ENCODE peak calls at places on chromosomes 1 and 21, in ten cellular contexts. B, A, H, X, D, S, Q, V, G and W are unnamed samples.

GRCh38 chr1:174877208-174877673 is 122.5 kb upstream of the CACYBP start:
- DNase-seq in S (no peak), Q (no peak), H (peak), X (no peak), A (peak), G (no peak), D (no peak), B (no peak), V (no peak), W (peak)

GRCh38 chr1:110421159-110421777 is 13.8 kb upstream of the LAMTOR5 start:
- DNase-seq in B (peak), S (peak), H (no peak), D (peak), V (no peak), Q (no peak), X (no peak), G (no peak), A (no peak), W (no peak)

GRCh38 chr1:28507646-28508434 is 2.0 kb downstream of the RCC1 start:
- DNase-seq in V (no peak), B (peak), Q (peak), D (no peak), G (no peak), H (no peak), S (peak), X (no peak), A (no peak), W (no peak)

GRCh38 chr21:36494557-36494956 is 14.6 kb upstream of the CLDN14 start:
- DNase-seq in V (no peak), Q (no peak), D (no peak), G (no peak), H (no peak), X (no peak), B (no peak), A (no peak), S (no peak), W (no peak)

GRCh38 chr1:46513536-46513935 is 23.9 kb downstream of the DMBX1 start:
- DNase-seq in S (no peak), D (no peak), X (no peak), V (no peak), H (no peak), A (no peak), B (no peak), Q (no peak), G (no peak), W (no peak)

GRCh38 chr1:230825061-230825803 is 43.1 kb downstream of the C1orf198 start:
- DNase-seq in B (peak), H (no peak), V (peak), Q (no peak), G (no peak), S (peak), X (peak), D (no peak), A (peak), W (no peak)

GRCh38 chr1:178928985-178929384 is 58.1 kb upstream of the ANGPTL1 start:
- DNase-seq in V (no peak), S (no peak), A (no peak), G (no peak), D (no peak), Q (no peak), B (no peak), H (no peak), X (no peak), W (no peak)

GRCh38 chr1:202266061-202266765 is 72.6 kb downstream of the LGR6 start:
- DNase-seq in A (no peak), Q (peak), G (no peak), D (no peak), H (no peak), X (no peak), B (no peak), V (no peak), S (no peak), W (no peak)

GRCh38 chr1:55081188-55081904 is 42.0 kb downstream of the PCSK9 start:
- DNase-seq in A (no peak), B (peak), H (no peak), X (peak), G (no peak), Q (no peak), V (no peak), S (peak), D (peak), W (no peak)

GRCh38 chr21:46081022-46081861 is 16.7 kb upstream of the COL6A2 start:
- DNase-seq in B (peak), V (no peak), Q (peak), H (no peak), S (no peak), X (no peak), G (no peak), D (no peak), A (no peak), W (no peak)

GRCh38 chr1:11841245-11842153 is 6.1 kb downstream of the NPPA start:
- DNase-seq in H (no peak), B (no peak), Q (no peak), D (no peak), S (no peak), A (no peak), V (no peak), X (no peak), G (no peak), W (no peak)

GRCh38 chr1:80066060-80066459 is 1059.5 kb upstream of the ADGRL4 start:
- DNase-seq in Q (no peak), G (no peak), A (no peak), H (no peak), X (no peak), B (no peak), V (no peak), S (no peak), D (no peak), W (no peak)

GRCh38 chr1:221274373-221274772 is 395.1 kb downstream of the HLX start:
- DNase-seq in A (no peak), G (no peak), Q (no peak), D (no peak), V (no peak), S (no peak), H (peak), X (no peak), B (no peak), W (no peak)

GRCh38 chr1:31587720-31588423 is 11.6 kb downstream of the TINAGL1 start:
- DNase-seq in B (no peak), D (no peak), Q (peak), X (no peak), H (peak), S (no peak), G (no peak), A (peak), V (no peak), W (no peak)

GRCh38 chr1:22913421-22913820 is 59.2 kb downstream of the LACTBL1 start:
- DNase-seq in G (no peak), D (no peak), B (no peak), Q (no peak), X (no peak), A (no peak), V (no peak), S (no peak), H (no peak), W (no peak)

GRCh38 chr21:40846057-40846456 is 901 bp downstream of the DSCAM start:
- DNase-seq in Q (no peak), D (no peak), H (no peak), S (no peak), V (no peak), G (no peak), X (no peak), A (no peak), B (no peak), W (no peak)

GRCh38 chr1:245213066-245213465 is 58.3 kb downstream of the KIF26B start:
- DNase-seq in B (no peak), S (no peak), V (no peak), Q (no peak), X (no peak), D (no peak), H (no peak), G (no peak), A (no peak), W (no peak)

GRCh38 chr1:36366091-36366661 is 19.5 kb downstream of the STK40 start:
- DNase-seq in B (peak), V (no peak), A (no peak), X (no peak), H (peak), G (no peak), D (no peak), Q (no peak), S (peak), W (peak)

GRCh38 chr1:19734056-19734455 is 65.7 kb downstream of the TMCO4 start:
- DNase-seq in X (no peak), H (no peak), B (no peak), D (no peak), A (no peak), Q (no peak), V (no peak), G (no peak), S (no peak), W (no peak)

GRCh38 chr1:197663178-197663953 is 111.9 kb downstream of the DENND1B start:
- DNase-seq in Q (no peak), V (no peak), S (no peak), A (peak), X (no peak), G (no peak), H (peak), B (no peak), D (no peak), W (no peak)

GRCh38 chr1:153306303-153307220 is 6.2 kb downstream of the PGLYRP3 start:
- DNase-seq in B (no peak), H (no peak), D (no peak), G (no peak), S (no peak), Q (no peak), X (no peak), A (no peak), V (no peak), W (no peak)

GRCh38 chr1:37238376-37239224 is 204.3 kb upstream of the GRIK3 start:
- DNase-seq in Q (no peak), S (no peak), D (no peak), A (no peak), X (no peak), B (no peak), G (no peak), H (peak), V (no peak), W (no peak)

GRCh38 chr1:243475966-243476365 is 220.1 kb downstream of the SDCCAG8 start:
- DNase-seq in H (peak), S (peak), D (no peak), V (no peak), A (no peak), G (no peak), B (peak), X (no peak), Q (no peak), W (peak)

GRCh38 chr1:36151845-36152203 is 2.5 kb upstream of the TRAPPC3 start:
- DNase-seq in A (no peak), S (no peak), V (no peak), H (no peak), D (no peak), Q (peak), B (no peak), G (no peak), X (no peak), W (no peak)

GRCh38 chr1:100353073-100353801 is 931 bp downstream of the CDC14A start:
- DNase-seq in S (no peak), D (no peak), V (no peak), H (no peak), Q (peak), A (peak), X (no peak), G (no peak), B (peak), W (no peak)